ENCODE peak calls at places on chromosomes 13 and 19, in ten cellular contexts. K is tibial nerve; A is NCI-H345; O is NCI-H1436 treated with DMSO at 0.1 percent for 48 hours; I is renal cortical epithelial cell; U is posterior vena cava; H is hypothalamus; D is brain pericyte; B is head of caudate nucleus; E is CD4-positive, CD25-positive, alpha-beta regulatory T cell. L is an unnamed sample.

GRCh38 chr13:113972451-113973217 is 1.2 kb downstream of the C13orf46 start:
- DNase-seq in K (no peak), A (no peak), O (no peak), I (no peak), U (peak; percentile 71), H (no peak), D (no peak), B (no peak), E (no peak), L (no peak)

GRCh38 chr19:2355168-2356035 is 4.7 kb upstream of the TMPRSS9 start:
- DNase-seq in K (no peak), A (no peak), O (no peak), I (no peak), U (no peak), H (no peak), D (no peak), B (no peak), E (no peak), L (no peak)

GRCh38 chr13:66689628-66690027 is 540.5 kb downstream of the PCDH9 start:
- DNase-seq in K (no peak), A (peak; percentile 23), O (no peak), I (peak; percentile 48), U (no peak), H (no peak), D (no peak), B (peak; percentile 16), E (no peak), L (no peak)

GRCh38 chr19:18776288-18776594 is 14.9 kb downstream of the COMP start:
- DNase-seq in K (no peak), A (no peak), O (no peak), I (no peak), U (no peak), H (no peak), D (no peak), B (no peak), E (no peak), L (no peak)

GRCh38 chr19:41025871-41026270 is 34.8 kb downstream of the CYP2B6 start:
- DNase-seq in K (no peak), A (no peak), O (no peak), I (no peak), U (no peak), H (no peak), D (no peak), B (no peak), E (no peak), L (no peak)

GRCh38 chr13:111531505-111531904 is 211.1 kb downstream of the TEX29 start:
- DNase-seq in K (no peak), A (peak; percentile 59), O (peak; percentile 25), I (peak; percentile 2), U (no peak), H (no peak), D (no peak), B (peak; percentile 62), E (no peak), L (no peak)

GRCh38 chr19:34639491-34640085 is 37.4 kb downstream of the SCGB2B2 start:
- DNase-seq in K (no peak), A (peak; percentile 88), O (no peak), I (peak; percentile 35), U (no peak), H (no peak), D (no peak), B (peak; percentile 35), E (peak; percentile 69), L (peak; percentile 33)

GRCh38 chr19:38361633-38362075 is 12.7 kb upstream of the PSMD8 start:
- DNase-seq in K (peak; percentile 22), A (peak; percentile 98), O (peak; percentile 56), I (peak; percentile 50), U (peak; percentile 89), H (peak; percentile 10), D (no peak), B (peak; percentile 62), E (peak; percentile 34), L (peak; percentile 64)

GRCh38 chr19:55454787-55455243 is 6.6 kb downstream of the ISOC2 start:
- DNase-seq in K (no peak), A (peak; percentile 17), O (no peak), I (no peak), U (no peak), H (peak; percentile 24), D (no peak), B (peak; percentile 76), E (peak; percentile 27), L (no peak)

GRCh38 chr13:61727714-61728275 is 312.1 kb upstream of the PCDH20 start:
- DNase-seq in K (no peak), A (no peak), O (no peak), I (peak; percentile 76), U (no peak), H (no peak), D (no peak), B (no peak), E (no peak), L (no peak)

GRCh38 chr13:28326081-28326480 is 168.8 kb downstream of the FLT1 start:
- DNase-seq in K (no peak), A (no peak), O (no peak), I (no peak), U (no peak), H (no peak), D (no peak), B (no peak), E (no peak), L (no peak)

GRCh38 chr19:19074172-19074905 is 10.5 kb downstream of the SLC25A42 start:
- DNase-seq in K (no peak), A (no peak), O (peak; percentile 38), I (no peak), U (no peak), H (no peak), D (no peak), B (no peak), E (no peak), L (no peak)

GRCh38 chr13:110067355-110068175 is 239.4 kb downstream of the COL4A1 start:
- DNase-seq in K (no peak), A (no peak), O (no peak), I (no peak), U (no peak), H (no peak), D (no peak), B (no peak), E (no peak), L (no peak)

GRCh38 chr13:75637101-75637774 is 1.1 kb downstream of the LMO7 start:
- DNase-seq in K (no peak), A (no peak), O (no peak), I (no peak), U (no peak), H (no peak), D (no peak), B (no peak), E (no peak), L (no peak)

GRCh38 chr13:101623469-101624209 is 171.2 kb downstream of the ITGBL1 start:
- DNase-seq in K (no peak), A (no peak), O (no peak), I (peak; percentile 71), U (no peak), H (no peak), D (no peak), B (no peak), E (no peak), L (no peak)

GRCh38 chr19:41997121-41997850 is 3.3 kb upstream of the ATP1A3 start:
- DNase-seq in K (no peak), A (no peak), O (no peak), I (no peak), U (no peak), H (peak; percentile 9), D (no peak), B (peak; percentile 56), E (peak; percentile 35), L (no peak)

GRCh38 chr19:34598217-34599155 is 78.5 kb downstream of the SCGB2B2 start:
- DNase-seq in K (no peak), A (no peak), O (no peak), I (no peak), U (no peak), H (no peak), D (no peak), B (no peak), E (no peak), L (no peak)